ENCODE peak calls at places on chromosome 15, in eight cellular contexts. One of them, this sample, is unnamed.
A peak's percentile ranks its signal among the peaks of the same experiment; 100 is the strongest.

GRCh38 chr15:90939756-90940155 is 4.7 kb downstream of the UNC45A start:
- DNase-seq in heart left ventricle: no peak
- DNase-seq in stimulated activated CD8-positive, alpha-beta memory T cell treated with anti-CD3 and anti-CD28 coated beads, Interleukin-4, amount 100 ng/mL, for 4 hours: no peak
- DNase-seq in activated gamma-delta T cell treated with Interleukin-2 at 50 U/mL for 16 hours: no peak
- DNase-seq in NCI-H1105: no peak
- DNase-seq in left ventricle myocardium inferior: no peak
- DNase-seq in ecto neural progenitor cell: no peak
- DNase-seq in skeletal muscle cell: no peak
- DNase-seq in this sample: no peak

GRCh38 chr15:70245932-70246622 is 148.4 kb upstream of the TLE3 start:
- DNase-seq in heart left ventricle: no peak
- DNase-seq in stimulated activated CD8-positive, alpha-beta memory T cell treated with anti-CD3 and anti-CD28 coated beads, Interleukin-4, amount 100 ng/mL, for 4 hours: no peak
- DNase-seq in activated gamma-delta T cell treated with Interleukin-2 at 50 U/mL for 16 hours: no peak
- DNase-seq in NCI-H1105: no peak
- DNase-seq in left ventricle myocardium inferior: peak; percentile 41
- DNase-seq in ecto neural progenitor cell: no peak
- DNase-seq in skeletal muscle cell: no peak
- DNase-seq in this sample: no peak

GRCh38 chr15:77415450-77416448 is 4.2 kb downstream of the PEAK1 start:
- DNase-seq in heart left ventricle: no peak
- DNase-seq in stimulated activated CD8-positive, alpha-beta memory T cell treated with anti-CD3 and anti-CD28 coated beads, Interleukin-4, amount 100 ng/mL, for 4 hours: no peak
- DNase-seq in activated gamma-delta T cell treated with Interleukin-2 at 50 U/mL for 16 hours: no peak
- DNase-seq in NCI-H1105: no peak
- DNase-seq in left ventricle myocardium inferior: no peak
- DNase-seq in ecto neural progenitor cell: no peak
- DNase-seq in skeletal muscle cell: peak; percentile 51
- DNase-seq in this sample: no peak

GRCh38 chr15:77282333-77282732 is 137.6 kb downstream of the PEAK1 start:
- DNase-seq in heart left ventricle: no peak
- DNase-seq in stimulated activated CD8-positive, alpha-beta memory T cell treated with anti-CD3 and anti-CD28 coated beads, Interleukin-4, amount 100 ng/mL, for 4 hours: no peak
- DNase-seq in activated gamma-delta T cell treated with Interleukin-2 at 50 U/mL for 16 hours: no peak
- DNase-seq in NCI-H1105: no peak
- DNase-seq in left ventricle myocardium inferior: no peak
- DNase-seq in ecto neural progenitor cell: no peak
- DNase-seq in skeletal muscle cell: peak; percentile 13
- DNase-seq in this sample: no peak

GRCh38 chr15:30859091-30859874 is 44.4 kb upstream of the FAN1 start:
- DNase-seq in heart left ventricle: no peak
- DNase-seq in stimulated activated CD8-positive, alpha-beta memory T cell treated with anti-CD3 and anti-CD28 coated beads, Interleukin-4, amount 100 ng/mL, for 4 hours: no peak
- DNase-seq in activated gamma-delta T cell treated with Interleukin-2 at 50 U/mL for 16 hours: peak; percentile 8
- DNase-seq in NCI-H1105: no peak
- DNase-seq in left ventricle myocardium inferior: no peak
- DNase-seq in ecto neural progenitor cell: no peak
- DNase-seq in skeletal muscle cell: peak; percentile 7
- DNase-seq in this sample: no peak

GRCh38 chr15:80514071-80514780 is 110.0 kb downstream of the ARNT2 start:
- DNase-seq in heart left ventricle: no peak
- DNase-seq in stimulated activated CD8-positive, alpha-beta memory T cell treated with anti-CD3 and anti-CD28 coated beads, Interleukin-4, amount 100 ng/mL, for 4 hours: no peak
- DNase-seq in activated gamma-delta T cell treated with Interleukin-2 at 50 U/mL for 16 hours: no peak
- DNase-seq in NCI-H1105: no peak
- DNase-seq in left ventricle myocardium inferior: no peak
- DNase-seq in ecto neural progenitor cell: no peak
- DNase-seq in skeletal muscle cell: peak; percentile 43
- DNase-seq in this sample: no peak

GRCh38 chr15:75705854-75706681 is 6.6 kb downstream of the CSPG4 start:
- DNase-seq in heart left ventricle: no peak
- DNase-seq in stimulated activated CD8-positive, alpha-beta memory T cell treated with anti-CD3 and anti-CD28 coated beads, Interleukin-4, amount 100 ng/mL, for 4 hours: no peak
- DNase-seq in activated gamma-delta T cell treated with Interleukin-2 at 50 U/mL for 16 hours: no peak
- DNase-seq in NCI-H1105: no peak
- DNase-seq in left ventricle myocardium inferior: no peak
- DNase-seq in ecto neural progenitor cell: no peak
- DNase-seq in skeletal muscle cell: no peak
- DNase-seq in this sample: no peak

GRCh38 chr15:90059208-90059985 is 42.9 kb downstream of the IDH2 start:
- DNase-seq in heart left ventricle: peak; percentile 89
- DNase-seq in stimulated activated CD8-positive, alpha-beta memory T cell treated with anti-CD3 and anti-CD28 coated beads, Interleukin-4, amount 100 ng/mL, for 4 hours: peak; percentile 16
- DNase-seq in activated gamma-delta T cell treated with Interleukin-2 at 50 U/mL for 16 hours: peak; percentile 47
- DNase-seq in NCI-H1105: no peak
- DNase-seq in left ventricle myocardium inferior: peak; percentile 80
- DNase-seq in ecto neural progenitor cell: no peak
- DNase-seq in skeletal muscle cell: no peak
- DNase-seq in this sample: peak; percentile 80

GRCh38 chr15:32641517-32642059 is at the start of gene SCG5:
- DNase-seq in heart left ventricle: no peak
- DNase-seq in stimulated activated CD8-positive, alpha-beta memory T cell treated with anti-CD3 and anti-CD28 coated beads, Interleukin-4, amount 100 ng/mL, for 4 hours: no peak
- DNase-seq in activated gamma-delta T cell treated with Interleukin-2 at 50 U/mL for 16 hours: no peak
- DNase-seq in NCI-H1105: peak; percentile 75
- DNase-seq in left ventricle myocardium inferior: no peak
- DNase-seq in ecto neural progenitor cell: peak; percentile 82
- DNase-seq in skeletal muscle cell: no peak
- DNase-seq in this sample: no peak

GRCh38 chr15:72112805-72113204 is 5.1 kb downstream of the MYO9A start:
- DNase-seq in heart left ventricle: no peak
- DNase-seq in stimulated activated CD8-positive, alpha-beta memory T cell treated with anti-CD3 and anti-CD28 coated beads, Interleukin-4, amount 100 ng/mL, for 4 hours: no peak
- DNase-seq in activated gamma-delta T cell treated with Interleukin-2 at 50 U/mL for 16 hours: no peak
- DNase-seq in NCI-H1105: no peak
- DNase-seq in left ventricle myocardium inferior: no peak
- DNase-seq in ecto neural progenitor cell: no peak
- DNase-seq in skeletal muscle cell: no peak
- DNase-seq in this sample: no peak

GRCh38 chr15:48636511-48636910 is 9.0 kb downstream of the FBN1 start:
- DNase-seq in heart left ventricle: no peak
- DNase-seq in stimulated activated CD8-positive, alpha-beta memory T cell treated with anti-CD3 and anti-CD28 coated beads, Interleukin-4, amount 100 ng/mL, for 4 hours: no peak
- DNase-seq in activated gamma-delta T cell treated with Interleukin-2 at 50 U/mL for 16 hours: no peak
- DNase-seq in NCI-H1105: no peak
- DNase-seq in left ventricle myocardium inferior: no peak
- DNase-seq in ecto neural progenitor cell: no peak
- DNase-seq in skeletal muscle cell: no peak
- DNase-seq in this sample: no peak

GRCh38 chr15:34783986-34784385 is 11.4 kb downstream of the ACTC1 start:
- DNase-seq in heart left ventricle: no peak
- DNase-seq in stimulated activated CD8-positive, alpha-beta memory T cell treated with anti-CD3 and anti-CD28 coated beads, Interleukin-4, amount 100 ng/mL, for 4 hours: no peak
- DNase-seq in activated gamma-delta T cell treated with Interleukin-2 at 50 U/mL for 16 hours: no peak
- DNase-seq in NCI-H1105: no peak
- DNase-seq in left ventricle myocardium inferior: no peak
- DNase-seq in ecto neural progenitor cell: no peak
- DNase-seq in skeletal muscle cell: no peak
- DNase-seq in this sample: no peak

GRCh38 chr15:73928241-73928579 is 1.9 kb downstream of the LOXL1 start:
- DNase-seq in heart left ventricle: no peak
- DNase-seq in stimulated activated CD8-positive, alpha-beta memory T cell treated with anti-CD3 and anti-CD28 coated beads, Interleukin-4, amount 100 ng/mL, for 4 hours: no peak
- DNase-seq in activated gamma-delta T cell treated with Interleukin-2 at 50 U/mL for 16 hours: no peak
- DNase-seq in NCI-H1105: no peak
- DNase-seq in left ventricle myocardium inferior: no peak
- DNase-seq in ecto neural progenitor cell: no peak
- DNase-seq in skeletal muscle cell: no peak
- DNase-seq in this sample: no peak

GRCh38 chr15:77060560-77060959 is 10.3 kb downstream of the TSPAN3 start:
- DNase-seq in heart left ventricle: no peak
- DNase-seq in stimulated activated CD8-positive, alpha-beta memory T cell treated with anti-CD3 and anti-CD28 coated beads, Interleukin-4, amount 100 ng/mL, for 4 hours: no peak
- DNase-seq in activated gamma-delta T cell treated with Interleukin-2 at 50 U/mL for 16 hours: no peak
- DNase-seq in NCI-H1105: no peak
- DNase-seq in left ventricle myocardium inferior: no peak
- DNase-seq in ecto neural progenitor cell: no peak
- DNase-seq in skeletal muscle cell: peak; percentile 47
- DNase-seq in this sample: no peak

GRCh38 chr15:31439328-31439727 is 112.7 kb downstream of the KLF13 start:
- DNase-seq in heart left ventricle: no peak
- DNase-seq in stimulated activated CD8-positive, alpha-beta memory T cell treated with anti-CD3 and anti-CD28 coated beads, Interleukin-4, amount 100 ng/mL, for 4 hours: no peak
- DNase-seq in activated gamma-delta T cell treated with Interleukin-2 at 50 U/mL for 16 hours: no peak
- DNase-seq in NCI-H1105: no peak
- DNase-seq in left ventricle myocardium inferior: no peak
- DNase-seq in ecto neural progenitor cell: no peak
- DNase-seq in skeletal muscle cell: no peak
- DNase-seq in this sample: no peak

GRCh38 chr15:68148039-68148438 is 57.1 kb downstream of the CALML4 start:
- DNase-seq in heart left ventricle: no peak
- DNase-seq in stimulated activated CD8-positive, alpha-beta memory T cell treated with anti-CD3 and anti-CD28 coated beads, Interleukin-4, amount 100 ng/mL, for 4 hours: no peak
- DNase-seq in activated gamma-delta T cell treated with Interleukin-2 at 50 U/mL for 16 hours: no peak
- DNase-seq in NCI-H1105: no peak
- DNase-seq in left ventricle myocardium inferior: no peak
- DNase-seq in ecto neural progenitor cell: no peak
- DNase-seq in skeletal muscle cell: no peak
- DNase-seq in this sample: no peak

GRCh38 chr15:50049871-50050270 is 69.2 kb downstream of the ATP8B4 start:
- DNase-seq in heart left ventricle: no peak
- DNase-seq in stimulated activated CD8-positive, alpha-beta memory T cell treated with anti-CD3 and anti-CD28 coated beads, Interleukin-4, amount 100 ng/mL, for 4 hours: no peak
- DNase-seq in activated gamma-delta T cell treated with Interleukin-2 at 50 U/mL for 16 hours: no peak
- DNase-seq in NCI-H1105: no peak
- DNase-seq in left ventricle myocardium inferior: no peak
- DNase-seq in ecto neural progenitor cell: no peak
- DNase-seq in skeletal muscle cell: no peak
- DNase-seq in this sample: no peak

GRCh38 chr15:65101418-65101890 is 13.5 kb downstream of the UBAP1L start:
- DNase-seq in heart left ventricle: peak; percentile 77
- DNase-seq in stimulated activated CD8-positive, alpha-beta memory T cell treated with anti-CD3 and anti-CD28 coated beads, Interleukin-4, amount 100 ng/mL, for 4 hours: peak; percentile 6
- DNase-seq in activated gamma-delta T cell treated with Interleukin-2 at 50 U/mL for 16 hours: peak; percentile 26
- DNase-seq in NCI-H1105: no peak
- DNase-seq in left ventricle myocardium inferior: peak; percentile 58
- DNase-seq in ecto neural progenitor cell: peak; percentile 88
- DNase-seq in skeletal muscle cell: no peak
- DNase-seq in this sample: no peak

GRCh38 chr15:52076889-52077781 is 35.4 kb downstream of the BCL2L10 start:
- DNase-seq in heart left ventricle: no peak
- DNase-seq in stimulated activated CD8-positive, alpha-beta memory T cell treated with anti-CD3 and anti-CD28 coated beads, Interleukin-4, amount 100 ng/mL, for 4 hours: no peak
- DNase-seq in activated gamma-delta T cell treated with Interleukin-2 at 50 U/mL for 16 hours: no peak
- DNase-seq in NCI-H1105: no peak
- DNase-seq in left ventricle myocardium inferior: no peak
- DNase-seq in ecto neural progenitor cell: no peak
- DNase-seq in skeletal muscle cell: peak; percentile 85
- DNase-seq in this sample: no peak

GRCh38 chr15:29128671-29129070 is 141.0 kb downstream of the NSMCE3 start:
- DNase-seq in heart left ventricle: no peak
- DNase-seq in stimulated activated CD8-positive, alpha-beta memory T cell treated with anti-CD3 and anti-CD28 coated beads, Interleukin-4, amount 100 ng/mL, for 4 hours: no peak
- DNase-seq in activated gamma-delta T cell treated with Interleukin-2 at 50 U/mL for 16 hours: no peak
- DNase-seq in NCI-H1105: no peak
- DNase-seq in left ventricle myocardium inferior: no peak
- DNase-seq in ecto neural progenitor cell: no peak
- DNase-seq in skeletal muscle cell: no peak
- DNase-seq in this sample: no peak